ENCODE peak calls at places on chromosomes 11 and 22, in eight cellular contexts. I, W, U, L, C, T, O and P are unnamed samples.

GRCh38 chr11:109018639-109019038 is 353.8 kb downstream of the DDX10 start:
- DNase-seq in I (no peak), W (no peak), U (no peak), L (no peak), C (no peak), T (no peak), O (no peak), P (no peak)

GRCh38 chr11:118608268-118609214 is 1.1 kb downstream of the PHLDB1 start:
- DNase-seq in I (no peak), W (peak), U (no peak), L (no peak), C (no peak), T (no peak), O (peak), P (no peak)

GRCh38 chr11:47060807-47061206 is 115.9 kb downstream of the ARFGAP2 start:
- DNase-seq in I (no peak), W (no peak), U (no peak), L (no peak), C (no peak), T (no peak), O (peak), P (no peak)

GRCh38 chr11:77081976-77082836 is 15.4 kb downstream of the CAPN5 start:
- DNase-seq in I (no peak), W (no peak), U (no peak), L (no peak), C (no peak), T (no peak), O (no peak), P (no peak)

GRCh38 chr11:122850076-122850631 is 11.9 kb downstream of the CRTAM start:
- DNase-seq in I (peak), W (peak), U (no peak), L (no peak), C (no peak), T (no peak), O (peak), P (peak)

GRCh38 chr11:121520243-121521144 is 67.7 kb upstream of the SORL1-AS1 start:
- DNase-seq in I (no peak), W (no peak), U (no peak), L (peak), C (peak), T (no peak), O (peak), P (no peak)

GRCh38 chr11:134365011-134365925 is 33.5 kb downstream of the GLB1L2 start:
- DNase-seq in I (no peak), W (no peak), U (no peak), L (no peak), C (no peak), T (no peak), O (no peak), P (no peak)

GRCh38 chr11:126698576-126698975 is 302.0 kb downstream of the KIRREL3 start:
- DNase-seq in I (no peak), W (no peak), U (no peak), L (no peak), C (no peak), T (no peak), O (no peak), P (no peak)

GRCh38 chr11:69525516-69526452 is 44.3 kb downstream of the LINC01488 start:
- DNase-seq in I (no peak), W (no peak), U (no peak), L (no peak), C (no peak), T (no peak), O (no peak), P (no peak)

GRCh38 chr11:1776944-1777715 is 13.4 kb upstream of the CTSD start:
- DNase-seq in I (no peak), W (no peak), U (no peak), L (no peak), C (no peak), T (no peak), O (no peak), P (no peak)

GRCh38 chr11:67286621-67287333 is 2.3 kb upstream of the ANKRD13D start:
- DNase-seq in I (no peak), W (peak), U (no peak), L (no peak), C (no peak), T (no peak), O (no peak), P (no peak)

GRCh38 chr11:48169706-48170105 is 46.9 kb upstream of the OR4B1 start:
- DNase-seq in I (no peak), W (no peak), U (no peak), L (no peak), C (no peak), T (no peak), O (peak), P (no peak)

GRCh38 chr11:44530413-44531115 is 34.9 kb upstream of the CD82 start:
- DNase-seq in I (no peak), W (no peak), U (no peak), L (no peak), C (no peak), T (no peak), O (peak), P (no peak)

GRCh38 chr11:77065878-77066228 is 918 bp upstream of the CAPN5 start:
- DNase-seq in I (no peak), W (no peak), U (no peak), L (no peak), C (no peak), T (no peak), O (peak), P (no peak)

GRCh38 chr11:46710821-46711269 is 8.2 kb upstream of the F2 start:
- DNase-seq in I (peak), W (no peak), U (no peak), L (peak), C (peak), T (no peak), O (peak), P (peak)

GRCh38 chr11:112013501-112014164 is 11.6 kb upstream of the DLAT start:
- DNase-seq in I (no peak), W (no peak), U (no peak), L (no peak), C (no peak), T (no peak), O (no peak), P (no peak)

GRCh38 chr22:20117656-20118571 is 888 bp upstream of the TRMT2A start:
- DNase-seq in I (no peak), W (peak), U (no peak), L (no peak), C (no peak), T (no peak), O (peak), P (no peak)

GRCh38 chr11:134149371-134149770 is 74.4 kb downstream of the NCAPD3 start:
- DNase-seq in I (no peak), W (no peak), U (peak), L (no peak), C (no peak), T (no peak), O (no peak), P (no peak)

GRCh38 chr11:1335811-1336761 is 26.7 kb upstream of the TOLLIP start:
- DNase-seq in I (peak), W (peak), U (no peak), L (peak), C (peak), T (peak), O (peak), P (no peak)

GRCh38 chr11:113553235-113553634 is 78.0 kb upstream of the DRD2 start:
- DNase-seq in I (peak), W (no peak), U (no peak), L (peak), C (peak), T (no peak), O (peak), P (peak)

GRCh38 chr22:19986410-19987341 is 29.9 kb downstream of the ARVCF start:
- DNase-seq in I (peak), W (peak), U (no peak), L (no peak), C (peak), T (peak), O (peak), P (no peak)

GRCh38 chr22:21038405-21038804 is 6.0 kb upstream of the SLC7A4 start:
- DNase-seq in I (no peak), W (no peak), U (no peak), L (no peak), C (no peak), T (no peak), O (peak), P (no peak)

GRCh38 chr11:2694995-2695939 is 4.5 kb downstream of the KCNQ1OT1 start:
- DNase-seq in I (no peak), W (no peak), U (no peak), L (no peak), C (no peak), T (no peak), O (no peak), P (no peak)

GRCh38 chr11:125772834-125773505 is 5.7 kb downstream of the PATE2 start:
- DNase-seq in I (no peak), W (no peak), U (no peak), L (peak), C (no peak), T (no peak), O (peak), P (no peak)

GRCh38 chr11:27646051-27646818 is 54.0 kb downstream of the BDNF start:
- DNase-seq in I (no peak), W (no peak), U (no peak), L (no peak), C (no peak), T (no peak), O (peak), P (no peak)

GRCh38 chr22:36201630-36202312 is at the start of gene APOL4:
- DNase-seq in I (no peak), W (no peak), U (no peak), L (no peak), C (no peak), T (no peak), O (peak), P (no peak)

GRCh38 chr11:68128682-68129327 is 7.6 kb upstream of the CHKA start:
- DNase-seq in I (no peak), W (no peak), U (no peak), L (peak), C (peak), T (no peak), O (peak), P (no peak)

GRCh38 chr11:14267861-14268635 is 90.9 kb downstream of the RRAS2 start:
- DNase-seq in I (no peak), W (no peak), U (no peak), L (no peak), C (no peak), T (no peak), O (no peak), P (no peak)

GRCh38 chr11:120108154-120108784 is 29.6 kb downstream of the TRIM29 start:
- DNase-seq in I (peak), W (peak), U (peak), L (no peak), C (peak), T (peak), O (peak), P (no peak)

GRCh38 chr22:26406118-26406517 is 22.9 kb upstream of the ASPHD2 start:
- DNase-seq in I (peak), W (no peak), U (no peak), L (no peak), C (peak), T (no peak), O (peak), P (no peak)

GRCh38 chr11:77886401-77886800 is 65.5 kb downstream of the AAMDC start:
- DNase-seq in I (no peak), W (no peak), U (no peak), L (no peak), C (no peak), T (no peak), O (no peak), P (no peak)

GRCh38 chr22:17476838-17477237 is 86.5 kb upstream of the SLC25A18 start:
- DNase-seq in I (no peak), W (no peak), U (no peak), L (no peak), C (no peak), T (no peak), O (no peak), P (no peak)

GRCh38 chr22:45476814-45477213 is 25.9 kb upstream of the FBLN1 start:
- DNase-seq in I (no peak), W (no peak), U (no peak), L (no peak), C (no peak), T (no peak), O (peak), P (no peak)

GRCh38 chr11:101510608-101511007 is 73.2 kb downstream of the TRPC6 start:
- DNase-seq in I (no peak), W (no peak), U (no peak), L (no peak), C (no peak), T (no peak), O (no peak), P (no peak)

GRCh38 chr11:44751066-44751465 is 24.3 kb downstream of the TSPAN18 start:
- DNase-seq in I (no peak), W (no peak), U (no peak), L (no peak), C (no peak), T (no peak), O (no peak), P (no peak)

GRCh38 chr11:72230764-72231365 is 6.3 kb downstream of the INPPL1 start:
- DNase-seq in I (no peak), W (no peak), U (no peak), L (no peak), C (no peak), T (no peak), O (no peak), P (no peak)

GRCh38 chr11:86418929-86419328 is 44.2 kb downstream of the CCDC81 start:
- DNase-seq in I (no peak), W (no peak), U (no peak), L (no peak), C (no peak), T (no peak), O (peak), P (no peak)

GRCh38 chr11:91194551-91194950 is 971.7 kb upstream of the CHORDC1 start:
- DNase-seq in I (no peak), W (no peak), U (no peak), L (no peak), C (no peak), T (no peak), O (no peak), P (no peak)

GRCh38 chr11:125952559-125952958 is 6.7 kb downstream of the VSIG10L2 start:
- DNase-seq in I (no peak), W (no peak), U (no peak), L (no peak), C (no peak), T (no peak), O (no peak), P (no peak)